ENCODE peak calls at places on chromosome 14, in seven cellular contexts. E is astrocyte of the cerebellum; I is neural crest cell; T is head of caudate nucleus; G is Jurkat, Clone E6-1; V is mesothelial cell of epicardium; C is HFFc6. Z is an unnamed sample.

GRCh38 chr14:66709292-66709691 is 201.3 kb downstream of the GPHN start:
- DNase-seq in E (peak), I (no peak), T (no peak), G (no peak), V (no peak), C (no peak), Z (peak)

GRCh38 chr14:67486890-67487289 is 1.6 kb downstream of the TMEM229B start:
- DNase-seq in E (no peak), I (no peak), T (no peak), G (no peak), V (no peak), C (no peak), Z (no peak)

GRCh38 chr14:49865431-49865859 is 12.9 kb upstream of the NEMF start:
- DNase-seq in E (peak), I (peak), T (peak), G (peak), V (peak), C (peak), Z (peak)

GRCh38 chr14:41235466-41235865 is 371.2 kb upstream of the LRFN5 start:
- DNase-seq in E (no peak), I (no peak), T (no peak), G (no peak), V (no peak), C (no peak), Z (no peak)

GRCh38 chr14:86057018-86057667 is 527.2 kb downstream of the FLRT2 start:
- DNase-seq in E (no peak), I (peak), T (peak), G (peak), V (no peak), C (peak), Z (peak)

GRCh38 chr14:100383727-100384158 is 60.6 kb downstream of the SLC25A47 start:
- DNase-seq in E (no peak), I (peak), T (peak), G (no peak), V (no peak), C (peak), Z (no peak)

GRCh38 chr14:50971122-50971781 is 27.0 kb upstream of the PYGL start:
- DNase-seq in E (no peak), I (no peak), T (no peak), G (no peak), V (no peak), C (no peak), Z (no peak)

GRCh38 chr14:26199599-26200370 is 398.0 kb downstream of the NOVA1 start:
- DNase-seq in E (peak), I (no peak), T (no peak), G (peak), V (no peak), C (no peak), Z (no peak)

GRCh38 chr14:62304172-62304571 is 542.0 kb downstream of the SNAPC1 start:
- DNase-seq in E (no peak), I (no peak), T (no peak), G (no peak), V (no peak), C (no peak), Z (no peak)

GRCh38 chr14:67680121-67680602 is 5.7 kb upstream of the VTI1B start:
- DNase-seq in E (no peak), I (no peak), T (no peak), G (no peak), V (no peak), C (peak), Z (no peak)

Z was measured in fibroblast of the conjunctiva.